ENCODE peak calls at places on chromosomes 6 and 20, in six cellular contexts. One of them, this sample, is unnamed.

GRCh38 chr6:36962874-36963273 is 8.3 kb downstream of the PI16 start:
- DNase-seq in stomach: peak
- DNase-seq in ascending aorta: peak
- DNase-seq in thyroid gland: no peak
- DNase-seq in endodermal cell: peak
- DNase-seq in AG09309: no peak
- DNase-seq in this sample: no peak

GRCh38 chr20:9615766-9616454 is 101.5 kb downstream of the LAMP5 start:
- DNase-seq in stomach: no peak
- DNase-seq in ascending aorta: no peak
- DNase-seq in thyroid gland: no peak
- DNase-seq in endodermal cell: no peak
- DNase-seq in AG09309: no peak
- DNase-seq in this sample: no peak

GRCh38 chr20:43508604-43509040 is 1.1 kb downstream of the L3MBTL1 start:
- DNase-seq in stomach: no peak
- DNase-seq in ascending aorta: no peak
- DNase-seq in thyroid gland: no peak
- DNase-seq in endodermal cell: peak
- DNase-seq in AG09309: no peak
- DNase-seq in this sample: no peak

GRCh38 chr6:106114492-106114891 is 28.4 kb downstream of the PRDM1 start:
- DNase-seq in stomach: no peak
- DNase-seq in ascending aorta: no peak
- DNase-seq in thyroid gland: no peak
- DNase-seq in endodermal cell: no peak
- DNase-seq in AG09309: no peak
- DNase-seq in this sample: no peak

GRCh38 chr6:90086517-90086916 is 192.2 kb downstream of the GJA10 start:
- DNase-seq in stomach: no peak
- DNase-seq in ascending aorta: no peak
- DNase-seq in thyroid gland: no peak
- DNase-seq in endodermal cell: peak
- DNase-seq in AG09309: no peak
- DNase-seq in this sample: no peak

GRCh38 chr6:49541210-49541724 is 9.2 kb upstream of the C6orf141 start:
- DNase-seq in stomach: no peak
- DNase-seq in ascending aorta: no peak
- DNase-seq in thyroid gland: no peak
- DNase-seq in endodermal cell: no peak
- DNase-seq in AG09309: peak
- DNase-seq in this sample: peak

GRCh38 chr20:50425076-50425475 is 85.1 kb upstream of the PTPN1 start:
- DNase-seq in stomach: no peak
- DNase-seq in ascending aorta: no peak
- DNase-seq in thyroid gland: no peak
- DNase-seq in endodermal cell: peak
- DNase-seq in AG09309: no peak
- DNase-seq in this sample: no peak

GRCh38 chr20:61562897-61563504 is 310.9 kb downstream of the CDH4 start:
- DNase-seq in stomach: no peak
- DNase-seq in ascending aorta: no peak
- DNase-seq in thyroid gland: peak
- DNase-seq in endodermal cell: peak
- DNase-seq in AG09309: no peak
- DNase-seq in this sample: no peak

GRCh38 chr6:36718560-36718959 is 20.9 kb downstream of the RAB44 start:
- DNase-seq in stomach: no peak
- DNase-seq in ascending aorta: no peak
- DNase-seq in thyroid gland: no peak
- DNase-seq in endodermal cell: no peak
- DNase-seq in AG09309: no peak
- DNase-seq in this sample: no peak

GRCh38 chr6:32785781-32786533 is 22.6 kb upstream of the HLA-DQB2 start:
- DNase-seq in stomach: no peak
- DNase-seq in ascending aorta: no peak
- DNase-seq in thyroid gland: peak
- DNase-seq in endodermal cell: peak
- DNase-seq in AG09309: peak
- DNase-seq in this sample: peak

GRCh38 chr6:19836799-19837510 is at the start of gene ID4:
- DNase-seq in stomach: peak
- DNase-seq in ascending aorta: peak
- DNase-seq in thyroid gland: peak
- DNase-seq in endodermal cell: peak
- DNase-seq in AG09309: peak
- DNase-seq in this sample: peak

GRCh38 chr20:50356522-50356880 is 153.7 kb upstream of the PTPN1 start:
- DNase-seq in stomach: no peak
- DNase-seq in ascending aorta: no peak
- DNase-seq in thyroid gland: no peak
- DNase-seq in endodermal cell: no peak
- DNase-seq in AG09309: no peak
- DNase-seq in this sample: no peak

GRCh38 chr20:63394069-63394468 is 32.9 kb upstream of the CHRNA4 start:
- DNase-seq in stomach: no peak
- DNase-seq in ascending aorta: no peak
- DNase-seq in thyroid gland: no peak
- DNase-seq in endodermal cell: peak
- DNase-seq in AG09309: no peak
- DNase-seq in this sample: peak

GRCh38 chr6:56766806-56767178 is 124.1 kb upstream of the DST start:
- DNase-seq in stomach: no peak
- DNase-seq in ascending aorta: no peak
- DNase-seq in thyroid gland: no peak
- DNase-seq in endodermal cell: no peak
- DNase-seq in AG09309: peak
- DNase-seq in this sample: peak

GRCh38 chr20:62745279-62745958 is 36.8 kb downstream of the NTSR1 start:
- DNase-seq in stomach: no peak
- DNase-seq in ascending aorta: no peak
- DNase-seq in thyroid gland: no peak
- DNase-seq in endodermal cell: no peak
- DNase-seq in AG09309: no peak
- DNase-seq in this sample: no peak

GRCh38 chr6:125507987-125508655 is 206.4 kb upstream of the HDDC2 start:
- DNase-seq in stomach: no peak
- DNase-seq in ascending aorta: no peak
- DNase-seq in thyroid gland: peak
- DNase-seq in endodermal cell: no peak
- DNase-seq in AG09309: no peak
- DNase-seq in this sample: peak

GRCh38 chr20:33477386-33478234 is 12.3 kb upstream of the CBFA2T2 start:
- DNase-seq in stomach: peak
- DNase-seq in ascending aorta: no peak
- DNase-seq in thyroid gland: no peak
- DNase-seq in endodermal cell: peak
- DNase-seq in AG09309: no peak
- DNase-seq in this sample: no peak

GRCh38 chr6:167270499-167271307 is 20.4 kb upstream of the UNC93A start:
- DNase-seq in stomach: no peak
- DNase-seq in ascending aorta: no peak
- DNase-seq in thyroid gland: no peak
- DNase-seq in endodermal cell: peak
- DNase-seq in AG09309: no peak
- DNase-seq in this sample: no peak

GRCh38 chr6:167910007-167910406 is 83.3 kb downstream of the AFDN start:
- DNase-seq in stomach: no peak
- DNase-seq in ascending aorta: no peak
- DNase-seq in thyroid gland: no peak
- DNase-seq in endodermal cell: no peak
- DNase-seq in AG09309: no peak
- DNase-seq in this sample: no peak

GRCh38 chr6:137490506-137490905 is 3.7 kb downstream of the OLIG3 start:
- DNase-seq in stomach: no peak
- DNase-seq in ascending aorta: no peak
- DNase-seq in thyroid gland: no peak
- DNase-seq in endodermal cell: peak
- DNase-seq in AG09309: no peak
- DNase-seq in this sample: no peak

GRCh38 chr6:56223995-56224394 is 23.4 kb downstream of the COL21A1 start:
- DNase-seq in stomach: no peak
- DNase-seq in ascending aorta: no peak
- DNase-seq in thyroid gland: no peak
- DNase-seq in endodermal cell: no peak
- DNase-seq in AG09309: peak
- DNase-seq in this sample: no peak

GRCh38 chr6:132298344-132298949 is 102.8 kb downstream of the MOXD1 start:
- DNase-seq in stomach: peak
- DNase-seq in ascending aorta: no peak
- DNase-seq in thyroid gland: peak
- DNase-seq in endodermal cell: peak
- DNase-seq in AG09309: peak
- DNase-seq in this sample: peak

GRCh38 chr20:38672504-38672903 is 51.8 kb upstream of the SLC32A1 start:
- DNase-seq in stomach: no peak
- DNase-seq in ascending aorta: no peak
- DNase-seq in thyroid gland: no peak
- DNase-seq in endodermal cell: no peak
- DNase-seq in AG09309: no peak
- DNase-seq in this sample: no peak

GRCh38 chr20:38673261-38673660 is 51.0 kb upstream of the SLC32A1 start:
- DNase-seq in stomach: no peak
- DNase-seq in ascending aorta: no peak
- DNase-seq in thyroid gland: no peak
- DNase-seq in endodermal cell: no peak
- DNase-seq in AG09309: no peak
- DNase-seq in this sample: no peak

GRCh38 chr20:38676576-38676975 is 47.7 kb upstream of the SLC32A1 start:
- DNase-seq in stomach: no peak
- DNase-seq in ascending aorta: no peak
- DNase-seq in thyroid gland: no peak
- DNase-seq in endodermal cell: no peak
- DNase-seq in AG09309: no peak
- DNase-seq in this sample: no peak

GRCh38 chr20:38673731-38674177 is 50.5 kb upstream of the SLC32A1 start:
- DNase-seq in stomach: no peak
- DNase-seq in ascending aorta: no peak
- DNase-seq in thyroid gland: no peak
- DNase-seq in endodermal cell: peak
- DNase-seq in AG09309: no peak
- DNase-seq in this sample: no peak

DNA sequence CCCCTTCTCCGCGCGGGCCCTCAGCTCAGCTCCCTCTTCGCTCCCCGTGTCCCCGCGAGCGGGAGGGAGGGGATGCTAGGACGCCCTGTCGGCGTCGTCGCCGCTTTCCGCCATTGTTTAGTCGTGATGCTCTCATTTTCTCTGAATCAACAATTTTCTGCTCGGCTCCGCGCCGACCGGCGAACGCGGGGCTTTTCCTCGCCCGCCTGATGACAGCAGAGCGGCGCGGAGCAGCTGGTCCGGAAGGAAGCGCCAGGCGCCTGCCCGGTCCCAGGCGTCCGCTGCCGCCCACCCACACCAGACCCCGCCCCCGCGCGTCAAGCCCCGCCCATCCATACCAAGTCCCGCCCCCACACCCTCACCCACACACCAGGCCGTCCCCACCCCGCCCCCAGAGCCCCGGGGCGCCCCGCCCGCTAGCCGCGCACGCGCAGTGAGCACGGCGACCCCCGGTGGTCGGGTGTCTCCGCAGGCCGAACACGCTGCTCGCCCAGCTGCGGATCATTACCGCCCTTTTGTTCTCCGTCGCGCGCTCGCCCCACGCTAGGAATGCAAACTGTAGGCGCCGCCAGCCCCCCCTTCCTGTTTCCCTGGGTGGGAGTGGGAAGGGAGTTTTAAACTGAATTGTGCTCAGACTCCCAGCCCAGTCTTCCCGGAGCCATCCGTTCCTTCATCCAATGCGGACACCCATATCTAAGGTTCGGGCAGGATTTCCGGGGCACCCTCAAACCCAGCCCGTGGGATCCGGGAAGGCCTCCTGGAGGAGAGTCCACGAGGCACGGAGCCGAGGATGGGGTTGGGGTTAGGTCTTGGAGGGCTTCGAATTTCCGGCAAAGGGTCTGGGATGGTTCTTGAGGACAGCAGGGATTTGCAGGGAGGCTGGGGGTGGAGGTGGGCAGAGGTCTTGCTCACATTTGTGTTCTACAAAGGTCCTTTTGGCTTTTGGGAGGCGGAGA is 49.8 kb upstream of the SLC32A1 start:
- DNase-seq in stomach: no peak
- DNase-seq in ascending aorta: no peak
- DNase-seq in thyroid gland: no peak
- DNase-seq in endodermal cell: peak
- DNase-seq in AG09309: no peak
- DNase-seq in this sample: no peak
- TF ChIP-seq CTCF in stomach: no peak
- TF ChIP-seq CTCF in ascending aorta: no peak
- TF ChIP-seq CTCF in thyroid gland: no peak
- TF ChIP-seq CTCF in endodermal cell: no peak
- TF ChIP-seq CTCF in AG09309: no peak
- TF ChIP-seq CTCF in this sample: no peak

DNA sequence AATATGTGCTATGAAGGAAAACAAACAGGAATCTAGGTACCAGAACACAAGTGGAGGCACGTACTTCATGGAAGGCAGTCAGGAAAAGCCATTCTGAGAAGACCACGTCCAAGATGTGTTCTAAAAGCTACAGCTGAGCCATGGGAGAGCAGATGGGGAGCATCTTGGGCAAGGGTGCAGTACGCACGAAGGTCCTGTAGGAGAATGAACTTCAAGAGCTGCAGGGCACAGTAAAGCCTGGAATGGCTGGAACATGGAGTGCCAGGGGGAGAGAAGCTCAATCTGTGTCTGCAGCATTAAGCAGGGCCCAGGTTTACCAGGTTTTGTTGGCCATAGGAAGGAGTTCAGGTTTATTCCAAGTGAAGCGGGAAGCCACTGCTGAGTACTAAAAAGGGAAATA is 30.0 kb downstream of the ADTRP start:
- DNase-seq in stomach: no peak
- DNase-seq in ascending aorta: no peak
- DNase-seq in thyroid gland: no peak
- DNase-seq in endodermal cell: no peak
- DNase-seq in AG09309: no peak
- DNase-seq in this sample: no peak
- TF ChIP-seq CTCF in stomach: no peak
- TF ChIP-seq CTCF in ascending aorta: no peak
- TF ChIP-seq CTCF in thyroid gland: no peak
- TF ChIP-seq CTCF in endodermal cell: peak
- TF ChIP-seq CTCF in AG09309: no peak
- TF ChIP-seq CTCF in this sample: no peak

DNA sequence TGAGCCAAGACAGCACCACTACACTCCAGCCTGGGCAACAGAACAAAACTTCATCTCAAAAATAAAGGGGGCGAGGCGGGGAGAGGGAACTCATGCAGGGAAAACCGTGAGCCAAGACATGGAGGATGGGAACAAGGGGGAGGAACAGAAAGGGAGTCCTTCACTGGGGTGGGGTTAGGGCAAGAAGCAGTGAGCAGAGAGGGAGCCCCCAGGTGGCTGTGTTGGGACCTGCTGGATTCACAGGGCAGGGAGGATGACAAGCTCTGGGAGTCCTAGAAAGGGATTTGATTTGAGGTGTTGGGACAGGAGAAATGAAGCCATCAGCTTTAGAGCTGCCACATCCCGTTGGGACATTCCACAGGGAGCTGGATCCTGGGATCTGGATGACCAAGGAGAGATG is 90.6 kb upstream of the TOP1 start:
- DNase-seq in stomach: no peak
- DNase-seq in ascending aorta: no peak
- DNase-seq in thyroid gland: no peak
- DNase-seq in endodermal cell: peak
- DNase-seq in AG09309: no peak
- DNase-seq in this sample: no peak
- TF ChIP-seq CTCF in stomach: no peak
- TF ChIP-seq CTCF in ascending aorta: no peak
- TF ChIP-seq CTCF in thyroid gland: no peak
- TF ChIP-seq CTCF in endodermal cell: peak
- TF ChIP-seq CTCF in AG09309: no peak
- TF ChIP-seq CTCF in this sample: peak

GRCh38 chr20:20843982-20844381 is 131.5 kb upstream of the RALGAPA2 start:
- DNase-seq in stomach: peak
- DNase-seq in ascending aorta: no peak
- DNase-seq in thyroid gland: peak
- DNase-seq in endodermal cell: peak
- DNase-seq in AG09309: no peak
- DNase-seq in this sample: no peak
- TF ChIP-seq CTCF in stomach: no peak
- TF ChIP-seq CTCF in ascending aorta: no peak
- TF ChIP-seq CTCF in thyroid gland: no peak
- TF ChIP-seq CTCF in endodermal cell: peak
- TF ChIP-seq CTCF in AG09309: no peak
- TF ChIP-seq CTCF in this sample: no peak

This sample was measured in retinal pigment epithelial cell.